ENCODE peak calls at places on chromosomes 11 and 22, in eight cellular contexts. U, A, T, B, C, X, I and S are unnamed samples.

GRCh38 chr11:110991621-110992355 is 253.7 kb upstream of the POU2AF2 start:
- DNase-seq in X (no peak), T (no peak), U (no peak), A (no peak), C (no peak), B (no peak), I (no peak), S (no peak)

GRCh38 chr22:50551160-50551752 is 5.6 kb downstream of the KLHDC7B start:
- DNase-seq in B (no peak), A (no peak), C (no peak), U (peak), I (no peak), X (no peak), T (no peak), S (no peak)

GRCh38 chr11:65885231-65885630 is 3.0 kb downstream of the FIBP start:
- DNase-seq in I (no peak), B (no peak), A (no peak), T (peak), U (peak), C (no peak), X (no peak), S (no peak)

GRCh38 chr11:123505546-123506299 is 75.7 kb downstream of the GRAMD1B start:
- DNase-seq in U (no peak), A (no peak), C (no peak), X (no peak), T (no peak), B (no peak), I (no peak), S (no peak)

GRCh38 chr22:23772315-23773246 is at the start of gene MMP11:
- DNase-seq in C (peak), I (no peak), B (peak), X (no peak), A (peak), T (peak), U (peak), S (peak)

GRCh38 chr11:85976525-85976924 is 92.4 kb downstream of the PICALM start:
- DNase-seq in I (no peak), T (no peak), C (no peak), U (no peak), A (no peak), B (no peak), X (no peak), S (no peak)

GRCh38 chr11:48169706-48170105 is 46.9 kb upstream of the OR4B1 start:
- DNase-seq in I (no peak), U (no peak), T (no peak), B (no peak), A (no peak), C (no peak), X (no peak), S (no peak)

GRCh38 chr11:16981651-16982194 is 32.5 kb downstream of the PLEKHA7 start:
- DNase-seq in U (no peak), A (no peak), C (no peak), X (peak), I (no peak), B (no peak), T (no peak), S (no peak)

GRCh38 chr11:32039149-32039548 is 51.7 kb upstream of the RCN1 start:
- DNase-seq in T (no peak), I (no peak), A (no peak), X (no peak), U (no peak), B (no peak), C (no peak), S (no peak)

GRCh38 chr22:30861131-30861530 is 107.4 kb downstream of the MORC2 start:
- DNase-seq in B (no peak), X (no peak), C (no peak), T (no peak), A (no peak), U (peak), I (peak), S (no peak)

GRCh38 chr22:39315389-39315788 is 4.0 kb downstream of the RPL3 start:
- DNase-seq in I (no peak), U (no peak), T (no peak), C (no peak), B (no peak), A (no peak), X (no peak), S (no peak)

GRCh38 chr22:36352775-36353507 is 34.8 kb downstream of the MYH9 start:
- DNase-seq in C (no peak), I (no peak), B (no peak), X (peak), A (no peak), U (no peak), T (peak), S (peak)

GRCh38 chr11:47111318-47111804 is 65.3 kb downstream of the ARFGAP2 start:
- DNase-seq in C (no peak), B (no peak), A (no peak), X (no peak), T (no peak), U (no peak), I (peak), S (no peak)

GRCh38 chr11:28017816-28018215 is 90.1 kb downstream of the KIF18A start:
- DNase-seq in I (no peak), C (no peak), B (no peak), U (no peak), X (no peak), T (no peak), A (no peak), S (no peak)

GRCh38 chr11:129291556-129291955 is 84.1 kb upstream of the BARX2 start:
- DNase-seq in T (no peak), C (no peak), U (no peak), A (no peak), I (no peak), X (no peak), B (no peak), S (no peak)

GRCh38 chr11:126742582-126742981 is 258.0 kb downstream of the KIRREL3 start:
- DNase-seq in I (no peak), T (no peak), A (no peak), U (no peak), C (no peak), X (no peak), B (no peak), S (no peak)

GRCh38 chr11:66639066-66639813 is 737 bp downstream of the RBM4 start:
- DNase-seq in B (peak), X (peak), A (no peak), T (no peak), C (peak), I (peak), U (no peak), S (peak)

GRCh38 chr11:16606784-16607674 is 131.4 kb upstream of the C11orf58 start:
- DNase-seq in C (no peak), I (no peak), X (peak), A (no peak), T (no peak), U (peak), B (no peak), S (no peak)

GRCh38 chr11:115920841-115921480 is 416.7 kb upstream of the CADM1 start:
- DNase-seq in C (no peak), X (no peak), A (no peak), U (no peak), I (no peak), T (no peak), B (no peak), S (no peak)